ENCODE peak calls at places on chromosome 19, in six cellular contexts. M is MV-4-11, K is tibial artery, P is GM20000, W is GOT3, N is fibroblast of mammary gland. Y is an unnamed sample.

GRCh38 chr19:7970716-7971448 is 27.4 kb upstream of the TIMM44 start:
- DNase-seq in N (peak), K (no peak), W (no peak), P (peak), M (peak), Y (no peak)

GRCh38 chr19:8373867-8374813 is 10.2 kb downstream of the ANGPTL4 start:
- DNase-seq in P (peak), M (no peak), N (no peak), K (peak), W (no peak), Y (peak)

GRCh38 chr19:4067396-4068057 is 828 bp upstream of the ZBTB7A start:
- DNase-seq in N (no peak), M (peak), P (peak), W (no peak), K (no peak), Y (no peak)

GRCh38 chr19:54248016-54248601 is 5.5 kb upstream of the LILRA6 start:
- DNase-seq in P (no peak), W (no peak), M (peak), K (peak), N (peak), Y (peak)

GRCh38 chr19:31356587-31357314 is 7.5 kb upstream of the TSHZ3 start:
- DNase-seq in K (no peak), W (no peak), M (peak), P (no peak), N (no peak), Y (no peak)

GRCh38 chr19:1133471-1133929 is 29.7 kb downstream of the GPX4 start:
- DNase-seq in M (peak), P (peak), N (peak), K (no peak), W (no peak), Y (peak)

GRCh38 chr19:36605839-36606478 is 846 bp downstream of the ZNF382 start:
- DNase-seq in N (no peak), W (no peak), K (no peak), M (no peak), P (peak), Y (no peak)

GRCh38 chr19:48659768-48660167 is 13.0 kb downstream of the NTN5 start:
- DNase-seq in P (peak), M (peak), W (no peak), K (no peak), N (peak), Y (no peak)

GRCh38 chr19:5268801-5269200 is 71.8 kb downstream of the PTPRS start:
- DNase-seq in M (no peak), P (no peak), N (no peak), K (no peak), W (no peak), Y (no peak)

GRCh38 chr19:1449467-1450442 is at the start of gene APC2:
- DNase-seq in K (no peak), W (no peak), N (no peak), P (peak), M (no peak), Y (no peak)

GRCh38 chr19:35716985-35717664 is 678 bp upstream of the KMT2B start:
- DNase-seq in P (no peak), K (peak), M (peak), W (peak), N (peak), Y (peak)

GRCh38 chr19:30695171-30695875 is 323.1 kb downstream of the ZNF536 start:
- DNase-seq in K (no peak), W (no peak), M (no peak), P (no peak), N (no peak), Y (no peak)

GRCh38 chr19:49847731-49848696 is 2.9 kb upstream of the PTOV1 start:
- DNase-seq in W (no peak), N (peak), K (no peak), M (peak), P (no peak), Y (no peak)

GRCh38 chr19:16873603-16874002 is 15.2 kb upstream of the F2RL3 start:
- DNase-seq in W (no peak), K (no peak), P (no peak), M (no peak), N (no peak), Y (no peak)

GRCh38 chr19:7605490-7606222 is 10.0 kb downstream of the CAMSAP3 start:
- DNase-seq in W (no peak), K (no peak), N (peak), M (peak), P (no peak), Y (no peak)

GRCh38 chr19:46875234-46875633 is 14.4 kb downstream of the ARHGAP35 start:
- DNase-seq in N (no peak), W (no peak), P (no peak), M (no peak), K (no peak), Y (no peak)

GRCh38 chr19:7860902-7861618 is 13.1 kb downstream of the PRR36 start:
- DNase-seq in K (no peak), N (no peak), P (no peak), M (no peak), W (no peak), Y (no peak)

Y was measured in mucosa of gallbladder.